ENCODE peak calls at places on chromosomes 4 and X, in six cellular contexts. One of them, this sample, is unnamed.

GRCh38 chr4:174210952-174211490 is 72.4 kb downstream of the FBXO8 start:
- DNase-seq in astrocyte: no peak
- DNase-seq in GM12891: no peak
- DNase-seq in T-helper 9 cell: no peak
- DNase-seq in heart left ventricle: no peak
- DNase-seq in neural crest cell: no peak
- DNase-seq in this sample: peak; percentile 62

GRCh38 chr4:73434311-73434710 is 1.7 kb upstream of the AFP start:
- DNase-seq in T-helper 9 cell: no peak
- DNase-seq in heart left ventricle: no peak
- DNase-seq in neural crest cell: no peak
- DNase-seq in GM12891: no peak
- DNase-seq in astrocyte: no peak
- DNase-seq in this sample: peak; percentile 7

GRCh38 chrX:3360881-3361280 is 14.4 kb upstream of the MXRA5 start:
- DNase-seq in astrocyte: no peak
- DNase-seq in GM12891: no peak
- DNase-seq in heart left ventricle: no peak
- DNase-seq in T-helper 9 cell: no peak
- DNase-seq in neural crest cell: no peak
- DNase-seq in this sample: no peak

GRCh38 chr4:7264694-7265093 is 72.4 kb downstream of the SORCS2 start:
- DNase-seq in T-helper 9 cell: no peak
- DNase-seq in heart left ventricle: peak; percentile 37
- DNase-seq in neural crest cell: no peak
- DNase-seq in astrocyte: no peak
- DNase-seq in GM12891: no peak
- DNase-seq in this sample: no peak

GRCh38 chr4:174591243-174592021 is 69.1 kb upstream of the HPGD start:
- DNase-seq in astrocyte: no peak
- DNase-seq in heart left ventricle: no peak
- DNase-seq in neural crest cell: no peak
- DNase-seq in GM12891: peak; percentile 11
- DNase-seq in T-helper 9 cell: no peak
- DNase-seq in this sample: no peak

GRCh38 chr4:169620846-169621228 is 459 bp downstream of the CLCN3 start:
- DNase-seq in heart left ventricle: no peak
- DNase-seq in neural crest cell: no peak
- DNase-seq in astrocyte: no peak
- DNase-seq in T-helper 9 cell: no peak
- DNase-seq in GM12891: no peak
- DNase-seq in this sample: no peak

GRCh38 chr4:185914583-185915199 is 102.7 kb upstream of the SORBS2 start:
- DNase-seq in heart left ventricle: no peak
- DNase-seq in T-helper 9 cell: no peak
- DNase-seq in neural crest cell: no peak
- DNase-seq in astrocyte: peak; percentile 96
- DNase-seq in GM12891: no peak
- DNase-seq in this sample: peak; percentile 82

GRCh38 chrX:109967151-109967550 is 35.8 kb upstream of the TMEM164 start:
- DNase-seq in neural crest cell: no peak
- DNase-seq in astrocyte: no peak
- DNase-seq in T-helper 9 cell: no peak
- DNase-seq in GM12891: no peak
- DNase-seq in heart left ventricle: no peak
- DNase-seq in this sample: peak; percentile 15

GRCh38 chrX:124035657-124036056 is 74.2 kb downstream of the STAG2 start:
- DNase-seq in neural crest cell: no peak
- DNase-seq in T-helper 9 cell: no peak
- DNase-seq in astrocyte: no peak
- DNase-seq in GM12891: no peak
- DNase-seq in heart left ventricle: no peak
- DNase-seq in this sample: no peak

GRCh38 chr4:73213917-73214663 is 44.5 kb downstream of the ANKRD17 start:
- DNase-seq in neural crest cell: no peak
- DNase-seq in heart left ventricle: no peak
- DNase-seq in GM12891: no peak
- DNase-seq in astrocyte: peak; percentile 49
- DNase-seq in T-helper 9 cell: no peak
- DNase-seq in this sample: peak; percentile 48

GRCh38 chrX:69161786-69162349 is 3.4 kb downstream of the PJA1 start:
- DNase-seq in neural crest cell: no peak
- DNase-seq in GM12891: no peak
- DNase-seq in astrocyte: no peak
- DNase-seq in heart left ventricle: no peak
- DNase-seq in T-helper 9 cell: no peak
- DNase-seq in this sample: no peak

GRCh38 chrX:80223922-80224579 is 196.2 kb upstream of the TENT5D start:
- DNase-seq in astrocyte: no peak
- DNase-seq in T-helper 9 cell: no peak
- DNase-seq in heart left ventricle: no peak
- DNase-seq in GM12891: no peak
- DNase-seq in neural crest cell: no peak
- DNase-seq in this sample: no peak

GRCh38 chr4:86594559-86595425 is 677 bp downstream of the PTPN13 start:
- DNase-seq in heart left ventricle: peak; percentile 66
- DNase-seq in astrocyte: peak; percentile 85
- DNase-seq in neural crest cell: no peak
- DNase-seq in GM12891: no peak
- DNase-seq in T-helper 9 cell: peak; percentile 11
- DNase-seq in this sample: peak; percentile 84

GRCh38 chr4:151667025-151667424 is 93.8 kb downstream of the GATB start:
- DNase-seq in neural crest cell: no peak
- DNase-seq in heart left ventricle: no peak
- DNase-seq in T-helper 9 cell: no peak
- DNase-seq in astrocyte: no peak
- DNase-seq in GM12891: no peak
- DNase-seq in this sample: peak; percentile 34

GRCh38 chr4:159105063-159105414 is 2.2 kb downstream of the RAPGEF2 start:
- DNase-seq in GM12891: no peak
- DNase-seq in heart left ventricle: no peak
- DNase-seq in neural crest cell: no peak
- DNase-seq in astrocyte: peak; percentile 68
- DNase-seq in T-helper 9 cell: no peak
- DNase-seq in this sample: peak; percentile 61

GRCh38 chr4:156939801-156940200 is 31.8 kb downstream of the PDGFC start:
- DNase-seq in heart left ventricle: no peak
- DNase-seq in astrocyte: no peak
- DNase-seq in neural crest cell: no peak
- DNase-seq in T-helper 9 cell: no peak
- DNase-seq in GM12891: no peak
- DNase-seq in this sample: no peak

GRCh38 chr4:113406723-113407016 is 354.9 kb downstream of the CAMK2D start:
- DNase-seq in neural crest cell: no peak
- DNase-seq in T-helper 9 cell: no peak
- DNase-seq in heart left ventricle: no peak
- DNase-seq in GM12891: no peak
- DNase-seq in astrocyte: no peak
- DNase-seq in this sample: no peak

GRCh38 chr4:152166567-152166966 is 369.3 kb downstream of the FBXW7 start:
- DNase-seq in astrocyte: no peak
- DNase-seq in heart left ventricle: no peak
- DNase-seq in neural crest cell: peak; percentile 24
- DNase-seq in T-helper 9 cell: no peak
- DNase-seq in GM12891: no peak
- DNase-seq in this sample: no peak

GRCh38 chr4:1080961-1081688 is 32.2 kb downstream of the RNF212 start:
- DNase-seq in astrocyte: peak; percentile 74
- DNase-seq in T-helper 9 cell: no peak
- DNase-seq in heart left ventricle: no peak
- DNase-seq in neural crest cell: no peak
- DNase-seq in GM12891: no peak
- DNase-seq in this sample: peak; percentile 71

GRCh38 chr4:1297456-1298325 is 8.0 kb downstream of the MAEA start:
- DNase-seq in T-helper 9 cell: no peak
- DNase-seq in GM12891: no peak
- DNase-seq in heart left ventricle: no peak
- DNase-seq in astrocyte: no peak
- DNase-seq in neural crest cell: no peak
- DNase-seq in this sample: no peak

GRCh38 chr4:20493761-20494353 is 206.4 kb upstream of the PACRGL start:
- DNase-seq in astrocyte: peak; percentile 39
- DNase-seq in T-helper 9 cell: no peak
- DNase-seq in GM12891: no peak
- DNase-seq in neural crest cell: no peak
- DNase-seq in heart left ventricle: no peak
- DNase-seq in this sample: peak; percentile 84

GRCh38 chrX:133958997-133959688 is 26.3 kb downstream of the GPC3 start:
- DNase-seq in heart left ventricle: no peak
- DNase-seq in astrocyte: no peak
- DNase-seq in GM12891: no peak
- DNase-seq in T-helper 9 cell: no peak
- DNase-seq in neural crest cell: no peak
- DNase-seq in this sample: no peak

GRCh38 chr4:101914761-101915160 is 124.2 kb downstream of the BANK1 start:
- DNase-seq in neural crest cell: no peak
- DNase-seq in GM12891: no peak
- DNase-seq in astrocyte: no peak
- DNase-seq in T-helper 9 cell: no peak
- DNase-seq in heart left ventricle: no peak
- DNase-seq in this sample: no peak

GRCh38 chr4:52750819-52751348 is 341 bp downstream of the ERVMER34-1 start:
- DNase-seq in T-helper 9 cell: no peak
- DNase-seq in neural crest cell: peak; percentile 16
- DNase-seq in heart left ventricle: peak; percentile 67
- DNase-seq in GM12891: peak; percentile 17
- DNase-seq in astrocyte: no peak
- DNase-seq in this sample: no peak

GRCh38 chr4:168162604-168163003 is 70.3 kb downstream of the ANXA10 start:
- DNase-seq in heart left ventricle: no peak
- DNase-seq in neural crest cell: no peak
- DNase-seq in GM12891: no peak
- DNase-seq in T-helper 9 cell: no peak
- DNase-seq in astrocyte: peak; percentile 64
- DNase-seq in this sample: peak; percentile 47

GRCh38 chrX:119228506-119229290 is 7.4 kb upstream of the PGRMC1 start:
- DNase-seq in GM12891: no peak
- DNase-seq in neural crest cell: no peak
- DNase-seq in astrocyte: peak; percentile 90
- DNase-seq in heart left ventricle: no peak
- DNase-seq in T-helper 9 cell: no peak
- DNase-seq in this sample: peak; percentile 88

GRCh38 chr4:38109896-38110295 is 149.7 kb downstream of the PTTG2 start:
- DNase-seq in T-helper 9 cell: no peak
- DNase-seq in neural crest cell: peak; percentile 20
- DNase-seq in astrocyte: no peak
- DNase-seq in heart left ventricle: no peak
- DNase-seq in GM12891: no peak
- DNase-seq in this sample: no peak

GRCh38 chr4:159201168-159201567 is 98.3 kb downstream of the RAPGEF2 start:
- DNase-seq in neural crest cell: no peak
- DNase-seq in GM12891: no peak
- DNase-seq in astrocyte: no peak
- DNase-seq in T-helper 9 cell: no peak
- DNase-seq in heart left ventricle: no peak
- DNase-seq in this sample: no peak

GRCh38 chrX:1398431-1399340 is 6.8 kb upstream of the SLC25A6 start:
- DNase-seq in GM12891: no peak
- DNase-seq in T-helper 9 cell: no peak
- DNase-seq in neural crest cell: no peak
- DNase-seq in heart left ventricle: peak; percentile 60
- DNase-seq in astrocyte: no peak
- DNase-seq in this sample: peak; percentile 16

GRCh38 chr4:2484993-2485392 is 16.1 kb downstream of the RNF4 start:
- DNase-seq in neural crest cell: no peak
- DNase-seq in astrocyte: no peak
- DNase-seq in GM12891: peak; percentile 60
- DNase-seq in T-helper 9 cell: peak; percentile 46
- DNase-seq in heart left ventricle: peak; percentile 87
- DNase-seq in this sample: no peak

GRCh38 chr4:169179609-169180526 is 90.9 kb downstream of the SH3RF1 start:
- DNase-seq in T-helper 9 cell: no peak
- DNase-seq in astrocyte: peak; percentile 38
- DNase-seq in heart left ventricle: no peak
- DNase-seq in neural crest cell: no peak
- DNase-seq in GM12891: no peak
- DNase-seq in this sample: peak; percentile 40

GRCh38 chrX:38312436-38312835 is 14.9 kb downstream of the RPGR start:
- DNase-seq in heart left ventricle: no peak
- DNase-seq in astrocyte: peak; percentile 45
- DNase-seq in GM12891: no peak
- DNase-seq in neural crest cell: no peak
- DNase-seq in T-helper 9 cell: no peak
- DNase-seq in this sample: peak; percentile 84

GRCh38 chrX:2828404-2829065 is at the start of gene GYG2:
- DNase-seq in astrocyte: no peak
- DNase-seq in heart left ventricle: no peak
- DNase-seq in GM12891: no peak
- DNase-seq in neural crest cell: peak; percentile 69
- DNase-seq in T-helper 9 cell: no peak
- DNase-seq in this sample: peak; percentile 46

GRCh38 chrX:38275615-38276014 is 51.7 kb downstream of the RPGR start:
- DNase-seq in GM12891: no peak
- DNase-seq in heart left ventricle: no peak
- DNase-seq in T-helper 9 cell: no peak
- DNase-seq in astrocyte: peak; percentile 89
- DNase-seq in neural crest cell: no peak
- DNase-seq in this sample: peak; percentile 93

GRCh38 chr4:154082760-154083530 is 294.1 kb upstream of the SFRP2 start:
- DNase-seq in GM12891: no peak
- DNase-seq in astrocyte: peak; percentile 66
- DNase-seq in T-helper 9 cell: no peak
- DNase-seq in neural crest cell: peak; percentile 7
- DNase-seq in heart left ventricle: no peak
- DNase-seq in this sample: no peak

This sample was measured in IMR-90.